ENCODE peak calls at places on chromosomes 5 and 9, in nine cellular contexts. One of them, this sample, is unnamed.

GRCh38 chr9:133202145-133202513 is 6.9 kb downstream of the OBP2B start:
- DNase-seq in lung: no peak
- DNase-seq in spleen: peak; percentile 41
- DNase-seq in foreskin fibroblast: no peak
- DNase-seq in lower lobe of right lung: no peak
- DNase-seq in astrocyte: no peak
- DNase-seq in nephron progenitor cell: no peak
- DNase-seq in sigmoid colon: no peak
- DNase-seq in right lobe of liver: peak; percentile 35
- DNase-seq in this sample: no peak

GRCh38 chr9:79201641-79202040 is 370.1 kb upstream of the TLE4 start:
- DNase-seq in lung: no peak
- DNase-seq in spleen: no peak
- DNase-seq in foreskin fibroblast: peak; percentile 38
- DNase-seq in lower lobe of right lung: no peak
- DNase-seq in astrocyte: no peak
- DNase-seq in nephron progenitor cell: no peak
- DNase-seq in sigmoid colon: no peak
- DNase-seq in right lobe of liver: no peak
- DNase-seq in this sample: no peak

GRCh38 chr5:157890825-157891587 is 32.1 kb upstream of the CLINT1 start:
- DNase-seq in lung: no peak
- DNase-seq in spleen: no peak
- DNase-seq in foreskin fibroblast: no peak
- DNase-seq in lower lobe of right lung: no peak
- DNase-seq in astrocyte: no peak
- DNase-seq in nephron progenitor cell: no peak
- DNase-seq in sigmoid colon: no peak
- DNase-seq in right lobe of liver: no peak
- DNase-seq in this sample: no peak

GRCh38 chr9:76181781-76182180 is 212.4 kb downstream of the RFK start:
- DNase-seq in lung: no peak
- DNase-seq in spleen: no peak
- DNase-seq in foreskin fibroblast: no peak
- DNase-seq in lower lobe of right lung: no peak
- DNase-seq in astrocyte: no peak
- DNase-seq in nephron progenitor cell: peak; percentile 20
- DNase-seq in sigmoid colon: no peak
- DNase-seq in right lobe of liver: no peak
- DNase-seq in this sample: no peak

GRCh38 chr5:90562331-90562730 is 3.7 kb downstream of the ADGRV1 start:
- DNase-seq in lung: no peak
- DNase-seq in spleen: no peak
- DNase-seq in foreskin fibroblast: no peak
- DNase-seq in lower lobe of right lung: no peak
- DNase-seq in astrocyte: no peak
- DNase-seq in nephron progenitor cell: peak; percentile 5
- DNase-seq in sigmoid colon: no peak
- DNase-seq in right lobe of liver: no peak
- DNase-seq in this sample: no peak

GRCh38 chr5:18244309-18244708 is 610.0 kb downstream of the TAF11L14 start:
- DNase-seq in lung: no peak
- DNase-seq in spleen: no peak
- DNase-seq in foreskin fibroblast: no peak
- DNase-seq in lower lobe of right lung: no peak
- DNase-seq in astrocyte: no peak
- DNase-seq in nephron progenitor cell: no peak
- DNase-seq in sigmoid colon: no peak
- DNase-seq in right lobe of liver: no peak
- DNase-seq in this sample: no peak

GRCh38 chr9:93223241-93224180 is 39.6 kb downstream of the WNK2 start:
- DNase-seq in lung: no peak
- DNase-seq in spleen: no peak
- DNase-seq in foreskin fibroblast: peak; percentile 86
- DNase-seq in lower lobe of right lung: no peak
- DNase-seq in astrocyte: peak; percentile 68
- DNase-seq in nephron progenitor cell: no peak
- DNase-seq in sigmoid colon: no peak
- DNase-seq in right lobe of liver: no peak
- DNase-seq in this sample: peak; percentile 17

GRCh38 chr5:139808481-139809330 is 13.1 kb downstream of the PSD2 start:
- DNase-seq in lung: no peak
- DNase-seq in spleen: peak; percentile 66
- DNase-seq in foreskin fibroblast: peak; percentile 64
- DNase-seq in lower lobe of right lung: peak; percentile 47
- DNase-seq in astrocyte: no peak
- DNase-seq in nephron progenitor cell: peak; percentile 86
- DNase-seq in sigmoid colon: no peak
- DNase-seq in right lobe of liver: no peak
- DNase-seq in this sample: no peak

GRCh38 chr9:15104826-15105420 is 194.7 kb upstream of the FREM1 start:
- DNase-seq in lung: peak; percentile 32
- DNase-seq in spleen: no peak
- DNase-seq in foreskin fibroblast: peak; percentile 51
- DNase-seq in lower lobe of right lung: no peak
- DNase-seq in astrocyte: peak; percentile 10
- DNase-seq in nephron progenitor cell: peak; percentile 42
- DNase-seq in sigmoid colon: no peak
- DNase-seq in right lobe of liver: peak; percentile 44
- DNase-seq in this sample: peak; percentile 2

GRCh38 chr5:78108564-78108963 is 185.9 kb downstream of the AP3B1 start:
- DNase-seq in lung: no peak
- DNase-seq in spleen: no peak
- DNase-seq in foreskin fibroblast: no peak
- DNase-seq in lower lobe of right lung: no peak
- DNase-seq in astrocyte: no peak
- DNase-seq in nephron progenitor cell: no peak
- DNase-seq in sigmoid colon: no peak
- DNase-seq in right lobe of liver: no peak
- DNase-seq in this sample: no peak

GRCh38 chr5:96562614-96563013 is 99.6 kb upstream of the CAST start:
- DNase-seq in lung: no peak
- DNase-seq in spleen: no peak
- DNase-seq in foreskin fibroblast: peak; percentile 74
- DNase-seq in lower lobe of right lung: no peak
- DNase-seq in astrocyte: peak; percentile 64
- DNase-seq in nephron progenitor cell: no peak
- DNase-seq in sigmoid colon: no peak
- DNase-seq in right lobe of liver: no peak
- DNase-seq in this sample: no peak

GRCh38 chr9:124574944-124575343 is 67.7 kb upstream of the NR5A1 start:
- DNase-seq in lung: no peak
- DNase-seq in spleen: no peak
- DNase-seq in foreskin fibroblast: peak; percentile 74
- DNase-seq in lower lobe of right lung: no peak
- DNase-seq in astrocyte: peak; percentile 68
- DNase-seq in nephron progenitor cell: no peak
- DNase-seq in sigmoid colon: no peak
- DNase-seq in right lobe of liver: no peak
- DNase-seq in this sample: peak; percentile 70

GRCh38 chr9:137028013-137028280 is at the start of gene ABCA2:
- DNase-seq in lung: no peak
- DNase-seq in spleen: no peak
- DNase-seq in foreskin fibroblast: no peak
- DNase-seq in lower lobe of right lung: no peak
- DNase-seq in astrocyte: no peak
- DNase-seq in nephron progenitor cell: no peak
- DNase-seq in sigmoid colon: no peak
- DNase-seq in right lobe of liver: no peak
- DNase-seq in this sample: no peak

GRCh38 chr9:105957830-105958229 is 263.5 kb downstream of the TMEM38B start:
- DNase-seq in lung: no peak
- DNase-seq in spleen: no peak
- DNase-seq in foreskin fibroblast: no peak
- DNase-seq in lower lobe of right lung: no peak
- DNase-seq in astrocyte: no peak
- DNase-seq in nephron progenitor cell: no peak
- DNase-seq in sigmoid colon: no peak
- DNase-seq in right lobe of liver: no peak
- DNase-seq in this sample: no peak

GRCh38 chr5:56615750-56616149 is 199.6 kb upstream of the MAP3K1 start:
- DNase-seq in lung: no peak
- DNase-seq in spleen: no peak
- DNase-seq in foreskin fibroblast: peak; percentile 22
- DNase-seq in lower lobe of right lung: no peak
- DNase-seq in astrocyte: no peak
- DNase-seq in nephron progenitor cell: peak; percentile 12
- DNase-seq in sigmoid colon: no peak
- DNase-seq in right lobe of liver: no peak
- DNase-seq in this sample: no peak

GRCh38 chr5:131595088-131596033 is 39.7 kb downstream of the RAPGEF6 start:
- DNase-seq in lung: no peak
- DNase-seq in spleen: no peak
- DNase-seq in foreskin fibroblast: no peak
- DNase-seq in lower lobe of right lung: no peak
- DNase-seq in astrocyte: no peak
- DNase-seq in nephron progenitor cell: no peak
- DNase-seq in sigmoid colon: no peak
- DNase-seq in right lobe of liver: no peak
- DNase-seq in this sample: no peak

GRCh38 chr5:38104497-38105230 is 153.7 kb upstream of the EGFLAM start:
- DNase-seq in lung: no peak
- DNase-seq in spleen: no peak
- DNase-seq in foreskin fibroblast: no peak
- DNase-seq in lower lobe of right lung: no peak
- DNase-seq in astrocyte: no peak
- DNase-seq in nephron progenitor cell: no peak
- DNase-seq in sigmoid colon: no peak
- DNase-seq in right lobe of liver: no peak
- DNase-seq in this sample: no peak

GRCh38 chr5:116442095-116442534 is 132.5 kb downstream of the SEMA6A start:
- DNase-seq in lung: no peak
- DNase-seq in spleen: no peak
- DNase-seq in foreskin fibroblast: peak; percentile 58
- DNase-seq in lower lobe of right lung: no peak
- DNase-seq in astrocyte: peak; percentile 58
- DNase-seq in nephron progenitor cell: no peak
- DNase-seq in sigmoid colon: no peak
- DNase-seq in right lobe of liver: peak; percentile 82
- DNase-seq in this sample: no peak

GRCh38 chr9:129270205-129270604 is 92.1 kb upstream of the IER5L start:
- DNase-seq in lung: no peak
- DNase-seq in spleen: peak; percentile 71
- DNase-seq in foreskin fibroblast: no peak
- DNase-seq in lower lobe of right lung: peak; percentile 13
- DNase-seq in astrocyte: no peak
- DNase-seq in nephron progenitor cell: no peak
- DNase-seq in sigmoid colon: no peak
- DNase-seq in right lobe of liver: no peak
- DNase-seq in this sample: no peak

GRCh38 chr5:31064215-31064614 is 129.3 kb upstream of the CDH6 start:
- DNase-seq in lung: no peak
- DNase-seq in spleen: no peak
- DNase-seq in foreskin fibroblast: no peak
- DNase-seq in lower lobe of right lung: no peak
- DNase-seq in astrocyte: no peak
- DNase-seq in nephron progenitor cell: no peak
- DNase-seq in sigmoid colon: no peak
- DNase-seq in right lobe of liver: no peak
- DNase-seq in this sample: no peak

GRCh38 chr5:31068287-31068686 is 125.2 kb upstream of the CDH6 start:
- DNase-seq in lung: no peak
- DNase-seq in spleen: no peak
- DNase-seq in foreskin fibroblast: no peak
- DNase-seq in lower lobe of right lung: no peak
- DNase-seq in astrocyte: no peak
- DNase-seq in nephron progenitor cell: no peak
- DNase-seq in sigmoid colon: no peak
- DNase-seq in right lobe of liver: no peak
- DNase-seq in this sample: no peak

GRCh38 chr5:31059889-31060288 is 133.6 kb upstream of the CDH6 start:
- DNase-seq in lung: no peak
- DNase-seq in spleen: no peak
- DNase-seq in foreskin fibroblast: no peak
- DNase-seq in lower lobe of right lung: no peak
- DNase-seq in astrocyte: no peak
- DNase-seq in nephron progenitor cell: no peak
- DNase-seq in sigmoid colon: no peak
- DNase-seq in right lobe of liver: no peak
- DNase-seq in this sample: peak; percentile 38

GRCh38 chr5:31066655-31067328 is 126.7 kb upstream of the CDH6 start:
- DNase-seq in lung: no peak
- DNase-seq in spleen: no peak
- DNase-seq in foreskin fibroblast: no peak
- DNase-seq in lower lobe of right lung: no peak
- DNase-seq in astrocyte: peak; percentile 80
- DNase-seq in nephron progenitor cell: no peak
- DNase-seq in sigmoid colon: no peak
- DNase-seq in right lobe of liver: no peak
- DNase-seq in this sample: peak; percentile 35

GRCh38 chr5:31062878-31063277 is 130.6 kb upstream of the CDH6 start:
- DNase-seq in lung: no peak
- DNase-seq in spleen: no peak
- DNase-seq in foreskin fibroblast: no peak
- DNase-seq in lower lobe of right lung: no peak
- DNase-seq in astrocyte: no peak
- DNase-seq in nephron progenitor cell: no peak
- DNase-seq in sigmoid colon: no peak
- DNase-seq in right lobe of liver: no peak
- DNase-seq in this sample: no peak
- TF ChIP-seq CTCF in lung: no peak
- TF ChIP-seq CTCF in spleen: no peak
- TF ChIP-seq CTCF in foreskin fibroblast: no peak
- TF ChIP-seq CTCF in lower lobe of right lung: no peak
- TF ChIP-seq CTCF in astrocyte: no peak
- TF ChIP-seq CTCF in nephron progenitor cell: no peak
- TF ChIP-seq CTCF in sigmoid colon: no peak
- TF ChIP-seq CTCF in right lobe of liver: no peak
- TF ChIP-seq CTCF in this sample: no peak

GRCh38 chr9:115992834-115993233 is 160.8 kb upstream of the PAPPA start:
- DNase-seq in lung: no peak
- DNase-seq in spleen: no peak
- DNase-seq in foreskin fibroblast: peak; percentile 82
- DNase-seq in lower lobe of right lung: no peak
- DNase-seq in astrocyte: peak; percentile 62
- DNase-seq in nephron progenitor cell: no peak
- DNase-seq in sigmoid colon: no peak
- DNase-seq in right lobe of liver: no peak
- DNase-seq in this sample: no peak
- TF ChIP-seq CTCF in lung: no peak
- TF ChIP-seq CTCF in spleen: no peak
- TF ChIP-seq CTCF in foreskin fibroblast: no peak
- TF ChIP-seq CTCF in lower lobe of right lung: no peak
- TF ChIP-seq CTCF in astrocyte: peak; percentile 29
- TF ChIP-seq CTCF in nephron progenitor cell: no peak
- TF ChIP-seq CTCF in sigmoid colon: no peak
- TF ChIP-seq CTCF in right lobe of liver: no peak
- TF ChIP-seq CTCF in this sample: no peak

GRCh38 chr9:89996717-89997116 is 391.9 kb downstream of the GADD45G start:
- DNase-seq in lung: no peak
- DNase-seq in spleen: no peak
- DNase-seq in foreskin fibroblast: no peak
- DNase-seq in lower lobe of right lung: no peak
- DNase-seq in astrocyte: no peak
- DNase-seq in nephron progenitor cell: no peak
- DNase-seq in sigmoid colon: no peak
- DNase-seq in right lobe of liver: no peak
- DNase-seq in this sample: no peak
- TF ChIP-seq CTCF in lung: no peak
- TF ChIP-seq CTCF in spleen: no peak
- TF ChIP-seq CTCF in foreskin fibroblast: no peak
- TF ChIP-seq CTCF in lower lobe of right lung: peak; percentile 24
- TF ChIP-seq CTCF in astrocyte: no peak
- TF ChIP-seq CTCF in nephron progenitor cell: no peak
- TF ChIP-seq CTCF in sigmoid colon: no peak
- TF ChIP-seq CTCF in right lobe of liver: no peak
- TF ChIP-seq CTCF in this sample: no peak

GRCh38 chr5:149452007-149452664 is 73.0 kb upstream of the IL17B start:
- DNase-seq in lung: peak; percentile 53
- DNase-seq in spleen: no peak
- DNase-seq in foreskin fibroblast: peak; percentile 43
- DNase-seq in lower lobe of right lung: peak; percentile 82
- DNase-seq in astrocyte: peak; percentile 56
- DNase-seq in nephron progenitor cell: peak; percentile 27
- DNase-seq in sigmoid colon: peak; percentile 77
- DNase-seq in right lobe of liver: peak; percentile 69
- DNase-seq in this sample: no peak
- TF ChIP-seq CTCF in lung: no peak
- TF ChIP-seq CTCF in spleen: no peak
- TF ChIP-seq CTCF in foreskin fibroblast: no peak
- TF ChIP-seq CTCF in lower lobe of right lung: peak; percentile 24
- TF ChIP-seq CTCF in astrocyte: no peak
- TF ChIP-seq CTCF in nephron progenitor cell: no peak
- TF ChIP-seq CTCF in sigmoid colon: no peak
- TF ChIP-seq CTCF in right lobe of liver: no peak
- TF ChIP-seq CTCF in this sample: no peak

This sample was measured in AG09309.